ENCODE peak calls at places on chromosomes 7 and 10, in seven cellular contexts. L, S, G, F, O, U and Q are unnamed samples.

GRCh38 chr7:30910369-30911073 is 1.1 kb upstream of the AQP1 start:
- DNase-seq in S (no peak), L (no peak), U (no peak), G (no peak), F (no peak), O (no peak), Q (no peak)

GRCh38 chr7:17099083-17099973 is 199.1 kb upstream of the AHR start:
- DNase-seq in G (peak; percentile 96), O (peak; percentile 87), S (no peak), U (peak; percentile 98), L (peak; percentile 74), F (peak; percentile 56), Q (no peak)

GRCh38 chr7:126541416-126541815 is 711.3 kb downstream of the GRM8 start:
- DNase-seq in S (no peak), O (no peak), U (no peak), G (no peak), F (no peak), L (no peak), Q (no peak)

GRCh38 chr7:23712368-23713284 is 2.6 kb downstream of the STK31 start:
- DNase-seq in F (peak; percentile 53), G (peak; percentile 81), L (peak; percentile 71), O (peak; percentile 71), U (peak; percentile 51), S (peak; percentile 78), Q (peak; percentile 76)

GRCh38 chr7:20111821-20112542 is 105.2 kb downstream of the MACC1 start:
- DNase-seq in O (no peak), G (no peak), S (no peak), U (no peak), L (peak; percentile 9), F (no peak), Q (no peak)

GRCh38 chr7:149763563-149764240 is 9.7 kb downstream of the ZNF467 start:
- DNase-seq in L (no peak), U (no peak), G (no peak), O (no peak), F (no peak), S (no peak), Q (no peak)

GRCh38 chr10:102796407-102797176 is 40.6 kb downstream of the CYP17A1 start:
- DNase-seq in F (no peak), S (peak; percentile 41), L (peak; percentile 51), U (no peak), G (no peak), O (no peak), Q (no peak)

GRCh38 chr7:50212666-50213621 is 91.6 kb upstream of the IKZF1 start:
- DNase-seq in U (no peak), L (no peak), O (no peak), S (no peak), G (no peak), F (no peak), Q (peak; percentile 70)

GRCh38 chr7:55024776-55025175 is 6.0 kb downstream of the EGFR start:
- DNase-seq in O (no peak), F (no peak), L (no peak), G (no peak), S (peak; percentile 65), U (no peak), Q (no peak)

GRCh38 chr7:123770378-123770777 is 21.6 kb upstream of the WASL start:
- DNase-seq in O (peak; percentile 81), F (peak; percentile 52), S (no peak), L (no peak), G (peak; percentile 89), U (peak; percentile 25), Q (peak; percentile 56)

GRCh38 chr7:87328281-87328680 is 17.2 kb upstream of the CROT start:
- DNase-seq in S (peak; percentile 39), O (no peak), L (no peak), G (no peak), U (no peak), F (no peak), Q (peak; percentile 67)

GRCh38 chr10:97067716-97068391 is 117.9 kb downstream of the SLIT1 start:
- DNase-seq in O (no peak), L (no peak), G (no peak), U (no peak), F (no peak), S (no peak), Q (peak; percentile 51)

GRCh38 chr10:80485410-80486135 is 31.5 kb downstream of the TSPAN14 start:
- DNase-seq in G (no peak), F (no peak), O (no peak), L (no peak), S (no peak), U (no peak), Q (no peak)

GRCh38 chr7:131226116-131226562 is 101.5 kb upstream of the MKLN1 start:
- DNase-seq in L (peak; percentile 50), F (no peak), S (peak; percentile 55), U (peak; percentile 44), G (no peak), O (no peak), Q (no peak)

GRCh38 chr7:71488308-71488707 is 356.4 kb downstream of the GALNT17 start:
- DNase-seq in L (no peak), S (no peak), F (no peak), U (no peak), G (no peak), O (no peak), Q (no peak)

GRCh38 chr10:3750352-3750816 is 34.6 kb downstream of the KLF6 start:
- DNase-seq in O (no peak), S (no peak), U (no peak), G (no peak), L (no peak), F (no peak), Q (no peak)

GRCh38 chr7:144397086-144397485 is 6.4 kb downstream of the NOBOX start:
- DNase-seq in G (no peak), F (no peak), S (no peak), L (no peak), O (no peak), U (no peak), Q (no peak)

GRCh38 chr10:98414932-98415709 is at the start of gene PYROXD2:
- DNase-seq in O (peak; percentile 81), G (peak; percentile 91), F (peak; percentile 55), S (peak; percentile 88), L (peak; percentile 93), U (peak; percentile 88), Q (no peak)

GRCh38 chr10:3986407-3987141 is 201.6 kb upstream of the KLF6 start:
- DNase-seq in G (no peak), L (no peak), F (no peak), U (no peak), S (no peak), O (no peak), Q (peak; percentile 49)

DNA sequence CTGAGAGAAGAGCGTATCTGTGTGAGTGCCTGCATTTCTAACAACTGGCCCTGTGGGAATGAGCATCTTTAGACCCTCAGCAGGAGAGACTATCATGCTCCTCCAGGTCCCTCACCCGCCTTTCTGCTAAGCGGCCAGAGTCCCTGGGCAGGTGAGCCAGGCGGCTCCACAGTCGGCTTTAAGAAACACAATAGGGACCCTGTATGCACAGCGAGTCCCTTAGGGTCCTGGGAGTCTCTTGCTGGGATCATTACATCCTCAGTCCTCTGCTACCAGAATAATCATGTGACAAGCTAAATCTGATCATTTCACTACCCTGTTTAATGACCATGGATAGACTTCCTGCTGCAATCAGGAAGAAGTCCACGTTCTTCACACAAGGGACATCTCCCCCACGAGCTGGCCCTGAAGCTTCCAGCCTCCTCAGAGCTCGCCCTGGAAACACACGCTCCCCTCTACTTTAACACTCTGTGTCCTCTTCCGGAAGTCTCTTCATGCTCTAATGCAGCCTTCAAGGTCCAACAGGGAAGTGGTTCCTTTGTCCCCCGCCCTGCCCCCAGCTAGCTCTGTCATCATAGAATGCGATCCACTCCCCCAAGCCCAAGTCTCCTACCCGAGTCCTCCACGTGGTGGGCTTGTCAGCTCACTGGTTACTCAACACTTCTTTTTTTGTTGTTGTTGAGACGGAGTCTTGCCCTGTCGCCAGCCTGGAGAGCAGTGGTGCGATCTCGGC is 101.6 kb downstream of the RNF216 start:
- DNase-seq in O (no peak), L (no peak), S (no peak), F (no peak), U (no peak), G (no peak), Q (peak; percentile 96)
- H4K20me1 ChIP-seq in O (peaks cover 13% of the 10 kb centered on the region), L (no peaks in the 10 kb centered on the region), S (peaks cover 12% of the 10 kb centered on the region), F (peaks cover 4% of the 10 kb centered on the region), U (no peaks in the 10 kb centered on the region), G (no peaks in the 10 kb centered on the region), Q (no peaks in the 10 kb centered on the region)

DNA sequence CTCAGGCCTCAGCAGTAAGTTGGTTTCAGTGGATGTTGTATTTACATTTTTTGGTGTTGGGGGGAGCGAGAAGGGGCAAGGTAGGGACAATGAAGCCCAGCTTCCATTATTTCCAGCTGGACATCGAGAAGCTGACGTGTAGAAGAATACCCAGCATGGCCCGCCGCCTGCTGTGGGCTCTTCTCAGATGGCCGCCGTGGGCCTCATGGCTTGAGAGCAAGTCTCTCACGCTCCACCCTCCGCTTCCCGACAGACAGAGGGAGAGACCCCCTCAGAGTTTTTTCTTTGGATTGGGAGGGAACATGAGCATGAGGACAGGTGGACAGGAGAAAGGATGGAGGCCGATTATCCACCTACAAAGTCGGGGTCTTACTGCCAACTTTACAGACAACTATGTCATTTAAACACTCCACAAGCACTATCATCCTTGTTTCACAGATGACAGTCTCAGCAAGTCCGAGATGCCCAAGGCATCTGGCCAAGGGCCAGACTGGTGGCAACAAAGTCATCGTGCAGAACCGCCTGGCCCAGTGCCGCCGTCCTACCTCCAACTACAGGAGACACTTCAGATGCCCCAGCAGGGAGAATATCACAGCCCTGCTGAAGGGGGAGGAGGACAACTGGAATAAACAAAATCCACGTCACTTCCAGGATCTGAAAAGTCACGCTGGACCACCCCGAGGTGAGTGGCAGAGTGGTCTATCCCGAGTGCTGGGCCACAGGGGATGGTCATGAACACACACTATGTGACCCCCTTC is 195.9 kb downstream of the DIP2C start:
- DNase-seq in G (no peak), L (no peak), U (no peak), O (no peak), S (no peak), F (no peak), Q (no peak)
- H4K20me1 ChIP-seq in G (no peaks in the 10 kb centered on the region), L (peaks cover 30% of the 10 kb centered on the region), U (no peaks in the 10 kb centered on the region), O (no peaks in the 10 kb centered on the region), S (peaks cover 87% of the 10 kb centered on the region), F (no peaks in the 10 kb centered on the region), Q (no peaks in the 10 kb centered on the region)

GRCh38 chr10:48475943-48476278 is 129.0 kb downstream of the ARHGAP22 start:
- DNase-seq in F (no peak), L (no peak), G (no peak), U (no peak), O (no peak), S (no peak), Q (no peak)
- H4K20me1 ChIP-seq in F (no peaks in the 10 kb centered on the region), L (no peaks in the 10 kb centered on the region), G (no peaks in the 10 kb centered on the region), U (no peaks in the 10 kb centered on the region), O (no peaks in the 10 kb centered on the region), S (peaks cover 15% of the 10 kb centered on the region), Q (no peaks in the 10 kb centered on the region)

GRCh38 chr7:1670894-1671875 is 1.1 kb downstream of the ELFN1 start:
- DNase-seq in O (no peak), L (peak; percentile 10), F (no peak), S (no peak), G (no peak), U (no peak), Q (no peak)
- H4K20me1 ChIP-seq in O (no peaks in the 10 kb centered on the region), L (peaks cover 6% of the 10 kb centered on the region), F (peaks cover 2% of the 10 kb centered on the region), S (no peaks in the 10 kb centered on the region), G (no peaks in the 10 kb centered on the region), U (no peaks in the 10 kb centered on the region), Q (no peaks in the 10 kb centered on the region)

DNA sequence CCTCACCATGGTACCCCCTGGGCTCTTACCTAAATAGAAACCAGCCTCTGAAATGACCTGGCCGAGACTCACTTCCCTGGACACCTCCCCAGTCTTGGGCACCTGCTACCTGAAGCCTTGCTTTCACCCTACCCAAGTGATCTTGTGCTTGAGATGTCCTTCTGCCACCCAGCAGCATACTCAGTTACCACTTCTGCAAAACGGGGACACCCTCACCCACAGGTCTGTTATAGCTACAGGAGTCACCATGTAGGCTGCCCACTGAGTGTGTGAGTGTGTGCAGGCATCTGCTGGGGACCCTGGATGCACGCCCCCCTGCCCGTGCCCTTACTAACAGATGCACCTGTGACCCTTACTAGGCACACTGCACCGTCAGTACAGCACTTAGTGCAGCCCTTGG is 94.8 kb upstream of the PPIF start:
- DNase-seq in F (no peak), L (no peak), G (no peak), S (no peak), U (no peak), O (no peak), Q (peak; percentile 65)
- H4K20me1 ChIP-seq in F (peaks cover 5% of the 10 kb centered on the region), L (peaks cover 95% of the 10 kb centered on the region), G (no peaks in the 10 kb centered on the region), S (peaks cover 100% of the 10 kb centered on the region), U (peaks cover 31% of the 10 kb centered on the region), O (no peaks in the 10 kb centered on the region), Q (peaks cover 20% of the 10 kb centered on the region)